ENCODE peak calls at places on chromosomes 7 and 10, in nine cellular contexts. K, G, P, A, S, O, B, F and N are unnamed samples.

GRCh38 chr10:77604941-77605351 is 32.7 kb downstream of the KCNMA1 start:
- DNase-seq in S (peak; percentile 4), O (no peak), G (no peak), F (no peak), P (no peak), A (no peak), B (no peak), K (no peak), N (no peak)

GRCh38 chr7:41955475-41956243 is 252.8 kb upstream of the INHBA start:
- DNase-seq in G (peak; percentile 95), F (peak; percentile 98), B (no peak), S (peak; percentile 100), K (peak; percentile 57), P (peak; percentile 97), A (peak; percentile 35), O (no peak), N (peak; percentile 100)

GRCh38 chr7:155549226-155549625 is 2.9 kb upstream of the CNPY1 start:
- DNase-seq in F (no peak), O (no peak), S (no peak), G (no peak), P (peak; percentile 25), K (no peak), B (no peak), A (no peak), N (no peak)

GRCh38 chr7:104548861-104549260 is 220.5 kb downstream of the LHFPL3 start:
- DNase-seq in O (peak; percentile 26), F (peak; percentile 3), S (no peak), K (no peak), P (no peak), B (no peak), G (no peak), A (no peak), N (no peak)

GRCh38 chr7:155798673-155799439 is 13.4 kb downstream of the SHH start:
- DNase-seq in B (no peak), P (no peak), S (no peak), O (no peak), K (no peak), G (no peak), F (no peak), A (no peak), N (no peak)

GRCh38 chr7:22668971-22669401 is 58.0 kb upstream of the IL6 start:
- DNase-seq in B (no peak), S (no peak), K (no peak), P (no peak), A (no peak), G (no peak), O (no peak), F (no peak), N (no peak)

GRCh38 chr10:104350146-104350635 is 3.4 kb upstream of the CFAP58 start:
- DNase-seq in K (no peak), S (peak; percentile 86), F (peak; percentile 71), A (no peak), P (no peak), G (peak; percentile 80), B (no peak), O (peak; percentile 66), N (peak; percentile 74)

GRCh38 chr7:51009716-51010496 is 227.2 kb upstream of the GRB10 start:
- DNase-seq in G (no peak), S (peak; percentile 54), F (peak; percentile 27), O (no peak), A (no peak), K (no peak), B (no peak), P (no peak), N (peak; percentile 63)

GRCh38 chr7:113086431-113086888 is at the start of gene GPR85:
- DNase-seq in O (peak; percentile 47), K (peak; percentile 38), A (peak; percentile 23), S (peak; percentile 90), P (peak; percentile 73), G (peak; percentile 71), B (peak; percentile 49), F (peak; percentile 75), N (peak; percentile 57)

GRCh38 chr10:104332243-104333036 is 5.8 kb downstream of the ITPRIP start:
- DNase-seq in O (no peak), S (no peak), F (peak; percentile 14), K (no peak), P (no peak), B (no peak), A (no peak), G (no peak), N (peak; percentile 60)

GRCh38 chr10:22443200-22443881 is 98.0 kb downstream of the SPAG6 start:
- DNase-seq in P (no peak), O (no peak), B (no peak), F (no peak), K (no peak), S (peak; percentile 32), A (no peak), G (no peak), N (no peak)

GRCh38 chr7:138460649-138461607 is 869 bp downstream of the TRIM24 start:
- DNase-seq in A (peak; percentile 73), G (peak; percentile 60), O (peak; percentile 50), S (peak; percentile 80), F (peak; percentile 34), P (peak; percentile 73), K (peak; percentile 36), B (peak; percentile 65), N (peak; percentile 31)

GRCh38 chr10:100866575-100867098 is 46.1 kb upstream of the SLF2 start:
- DNase-seq in O (no peak), S (no peak), A (no peak), F (no peak), P (no peak), B (no peak), G (no peak), K (no peak), N (no peak)

GRCh38 chr7:105677803-105678583 is 96.7 kb upstream of the EFCAB10 start:
- DNase-seq in B (peak; percentile 70), G (no peak), K (no peak), A (no peak), O (no peak), S (peak; percentile 6), P (peak; percentile 66), F (no peak), N (no peak)

GRCh38 chr10:31036209-31036608 is 4.5 kb upstream of the ZNF438 start:
- DNase-seq in P (no peak), G (peak; percentile 31), S (no peak), O (no peak), K (no peak), B (no peak), F (peak; percentile 71), A (no peak), N (peak; percentile 56)

GRCh38 chr10:11180228-11180627 is 162.6 kb downstream of the CELF2 start:
- DNase-seq in A (no peak), K (no peak), O (no peak), G (no peak), B (peak; percentile 73), S (no peak), P (peak; percentile 66), F (no peak), N (no peak)

GRCh38 chr10:4405828-4406227 is 420.2 kb upstream of the AKR1E2 start:
- DNase-seq in O (no peak), K (no peak), G (no peak), S (no peak), B (no peak), A (no peak), P (no peak), F (no peak), N (no peak)

GRCh38 chr7:24617957-24618616 is 44.8 kb downstream of the PALS2 start:
- DNase-seq in K (no peak), S (no peak), P (no peak), G (no peak), A (no peak), B (no peak), O (no peak), F (no peak), N (no peak)

GRCh38 chr10:58653139-58653538 is 140.5 kb downstream of the BICC1 start:
- DNase-seq in G (no peak), B (no peak), K (no peak), O (no peak), F (no peak), S (peak; percentile 63), P (no peak), A (no peak), N (no peak)

GRCh38 chr7:29955799-29956476 is 33.7 kb downstream of the SCRN1 start:
- DNase-seq in F (no peak), S (no peak), B (peak; percentile 20), P (peak; percentile 59), G (no peak), A (no peak), O (no peak), K (no peak), N (no peak)

GRCh38 chr7:435518-436366 is 83.9 kb downstream of the PDGFA start:
- DNase-seq in K (no peak), S (peak; percentile 76), P (no peak), A (peak; percentile 54), O (no peak), G (no peak), B (peak; percentile 46), F (no peak), N (peak; percentile 25)

GRCh38 chr10:47438857-47439474 is 44.9 kb downstream of the ANXA8 start:
- DNase-seq in K (no peak), F (peak; percentile 67), G (peak; percentile 69), B (no peak), S (peak; percentile 90), P (no peak), O (no peak), A (peak; percentile 72), N (peak; percentile 84)

GRCh38 chr7:151857412-151857811 is 19.5 kb downstream of the PRKAG2 start:
- DNase-seq in G (no peak), S (no peak), B (no peak), A (no peak), O (peak; percentile 93), K (no peak), F (no peak), P (peak; percentile 12), N (no peak)

GRCh38 chr10:43408710-43409384 is at the start of gene HNRNPF:
- DNase-seq in S (peak; percentile 99), B (peak; percentile 95), P (peak; percentile 97), G (peak; percentile 97), A (peak; percentile 97), K (peak; percentile 86), F (peak; percentile 94), O (peak; percentile 75), N (peak; percentile 92)

GRCh38 chr7:78563186-78563585 is 764.6 kb downstream of the PHTF2 start:
- DNase-seq in P (no peak), A (no peak), B (no peak), F (no peak), G (peak; percentile 18), S (no peak), K (no peak), O (no peak), N (no peak)

GRCh38 chr10:12041766-12042408 is 722 bp downstream of the UPF2 start:
- DNase-seq in P (no peak), O (no peak), S (peak; percentile 68), F (peak; percentile 42), K (no peak), G (peak; percentile 58), A (peak; percentile 7), B (peak; percentile 50), N (peak; percentile 22)

GRCh38 chr10:11184093-11184492 is 166.4 kb downstream of the CELF2 start:
- DNase-seq in P (no peak), S (no peak), F (no peak), K (no peak), A (no peak), G (no peak), B (no peak), O (no peak), N (no peak)

GRCh38 chr10:114021135-114021534 is 22.5 kb upstream of the ADRB1 start:
- DNase-seq in G (no peak), A (no peak), S (no peak), B (no peak), P (no peak), F (no peak), O (no peak), K (no peak), N (no peak)

GRCh38 chr7:11415101-11415500 is 416.9 kb downstream of the THSD7A start:
- DNase-seq in G (no peak), O (no peak), F (no peak), S (no peak), K (no peak), A (no peak), B (no peak), P (no peak), N (no peak)